ENCODE peak calls at places on chromosomes 5 and 9, in six cellular contexts. N, E, Z, M, H and F are unnamed samples.

GRCh38 chr5:127582723-127583370 is 65.4 kb downstream of the PRRC1 start:
- DNase-seq in N (no peak), E (no peak), Z (no peak), M (no peak), H (no peak), F (no peak)

GRCh38 chr5:45277860-45278259 is 418.3 kb downstream of the HCN1 start:
- DNase-seq in N (no peak), E (no peak), Z (peak; percentile 65), M (no peak), H (no peak), F (no peak)

GRCh38 chr5:78127875-78128274 is 166.6 kb downstream of the AP3B1 start:
- DNase-seq in N (peak; percentile 32), E (peak; percentile 3), Z (peak; percentile 19), M (peak; percentile 45), H (no peak), F (no peak)

GRCh38 chr5:32506809-32507208 is 62.3 kb upstream of the ZFR start:
- DNase-seq in N (no peak), E (no peak), Z (no peak), M (no peak), H (no peak), F (peak; percentile 64)

GRCh38 chr9:130862217-130862616 is 27.2 kb downstream of the ABL1 start:
- DNase-seq in N (no peak), E (no peak), Z (no peak), M (no peak), H (no peak), F (no peak)

GRCh38 chr5:140558542-140558941 is 1.3 kb upstream of the SRA1 start:
- DNase-seq in N (no peak), E (no peak), Z (no peak), M (peak; percentile 49), H (no peak), F (no peak)

GRCh38 chr5:91474201-91474600 is 91.1 kb upstream of the ARRDC3 start:
- DNase-seq in N (no peak), E (no peak), Z (no peak), M (no peak), H (no peak), F (no peak)

GRCh38 chr5:66324357-66324756 is 180.3 kb downstream of the SREK1 start:
- DNase-seq in N (no peak), E (no peak), Z (no peak), M (no peak), H (no peak), F (no peak)

GRCh38 chr9:87497604-87498045 is at the start of gene DAPK1:
- DNase-seq in N (peak; percentile 79), E (no peak), Z (peak; percentile 93), M (peak; percentile 96), H (no peak), F (peak; percentile 66)

GRCh38 chr5:68074048-68074632 is 141.4 kb upstream of the PIK3R1 start:
- DNase-seq in N (no peak), E (no peak), Z (no peak), M (no peak), H (no peak), F (peak; percentile 43)

GRCh38 chr5:137737349-137738256 is 1.7 kb upstream of the KLHL3 start:
- DNase-seq in N (no peak), E (peak; percentile 43), Z (peak; percentile 66), M (no peak), H (no peak), F (peak; percentile 94)

GRCh38 chr5:54186912-54187445 is 123.4 kb downstream of the ARL15 start:
- DNase-seq in N (no peak), E (no peak), Z (peak; percentile 25), M (no peak), H (no peak), F (no peak)

GRCh38 chr5:172637740-172638139 is 3.3 kb upstream of the NEURL1B start:
- DNase-seq in N (no peak), E (no peak), Z (no peak), M (no peak), H (no peak), F (no peak)

GRCh38 chr9:89538874-89539273 is 41.0 kb upstream of the SEMA4D start:
- DNase-seq in N (no peak), E (peak; percentile 76), Z (no peak), M (no peak), H (no peak), F (no peak)

GRCh38 chr5:76537073-76537543 is 86.1 kb downstream of the F2RL2 start:
- DNase-seq in N (no peak), E (no peak), Z (no peak), M (no peak), H (no peak), F (peak; percentile 5)

GRCh38 chr9:76181020-76181641 is 213.1 kb downstream of the RFK start:
- DNase-seq in N (peak; percentile 82), E (no peak), Z (peak; percentile 85), M (no peak), H (no peak), F (peak; percentile 49)

GRCh38 chr5:3401635-3402034 is 194.0 kb upstream of the IRX1 start:
- DNase-seq in N (no peak), E (no peak), Z (no peak), M (no peak), H (peak; percentile 6), F (no peak)

GRCh38 chr5:165497707-165498106 is 1992.3 kb downstream of the MAT2B start:
- DNase-seq in N (peak; percentile 64), E (no peak), Z (peak; percentile 75), M (peak; percentile 45), H (no peak), F (peak; percentile 9)

GRCh38 chr5:96595300-96596090 is 66.7 kb upstream of the CAST start:
- DNase-seq in N (peak; percentile 31), E (peak; percentile 42), Z (peak; percentile 53), M (peak; percentile 35), H (no peak), F (peak; percentile 54)

GRCh38 chr9:114124666-114125580 is 25.8 kb upstream of the KIF12 start:
- DNase-seq in N (no peak), E (no peak), Z (no peak), M (no peak), H (no peak), F (no peak)

GRCh38 chr9:116318463-116319271 is 165.1 kb downstream of the PAPPA start:
- DNase-seq in N (no peak), E (no peak), Z (peak; percentile 71), M (no peak), H (peak; percentile 76), F (peak; percentile 72)

GRCh38 chr9:98908897-98909634 is 34.6 kb upstream of the COL15A1 start:
- DNase-seq in N (no peak), E (no peak), Z (no peak), M (no peak), H (no peak), F (peak; percentile 87)

GRCh38 chr9:122221223-122221811 is 7.4 kb downstream of the LHX6 start:
- DNase-seq in N (no peak), E (no peak), Z (peak; percentile 38), M (peak; percentile 90), H (no peak), F (no peak)

GRCh38 chr9:122218070-122218884 is 10.5 kb downstream of the LHX6 start:
- DNase-seq in N (no peak), E (no peak), Z (no peak), M (peak; percentile 53), H (no peak), F (no peak)

GRCh38 chr9:122220673-122221222 is 8.0 kb downstream of the LHX6 start:
- DNase-seq in N (no peak), E (no peak), Z (peak; percentile 13), M (no peak), H (no peak), F (no peak)

GRCh38 chr9:122218885-122219855 is 9.6 kb downstream of the LHX6 start:
- DNase-seq in N (no peak), E (no peak), Z (peak; percentile 54), M (peak; percentile 79), H (no peak), F (peak; percentile 29)

DNA sequence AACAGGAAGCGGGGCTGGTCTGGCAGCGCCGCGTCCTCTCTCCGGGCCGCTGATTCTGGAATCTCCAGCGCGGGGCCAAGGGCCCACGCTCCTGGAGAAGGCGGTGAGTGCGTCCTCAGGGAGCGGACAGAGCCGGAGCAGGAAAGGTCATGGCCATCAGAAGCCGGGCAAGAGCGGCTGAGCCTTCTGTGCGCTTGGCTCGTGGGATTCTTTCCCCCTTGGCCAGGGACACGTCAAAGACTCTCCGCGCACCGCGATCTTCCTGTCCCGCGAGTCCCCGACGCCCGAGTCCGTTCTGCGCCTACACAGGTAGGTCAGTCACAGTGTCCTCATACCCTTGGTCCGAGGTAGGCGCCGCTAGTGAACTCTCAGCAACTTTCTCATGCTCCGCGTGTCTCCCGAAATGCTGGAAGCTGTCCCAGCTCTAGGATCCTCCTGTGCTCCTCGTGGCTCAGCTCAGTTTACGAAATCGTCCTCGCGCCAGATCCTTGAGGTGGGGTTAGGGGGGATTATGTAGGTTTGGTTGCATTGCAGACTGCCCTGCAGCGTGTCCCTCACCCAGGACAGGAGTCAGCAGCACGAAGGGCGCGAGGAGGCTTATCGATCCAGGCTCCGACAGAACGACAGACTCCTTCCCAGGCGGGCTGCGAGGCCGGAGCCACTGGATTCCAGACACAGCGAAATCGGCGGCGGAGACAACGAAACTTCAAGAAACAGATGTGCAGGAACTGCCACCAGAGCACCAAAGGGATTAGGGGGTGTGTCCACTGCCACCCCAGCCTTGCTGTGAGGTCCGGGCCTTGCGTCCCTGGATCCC is 8.7 kb downstream of the LHX6 start:
- DNase-seq in N (no peak), E (no peak), Z (peak; percentile 45), M (peak; percentile 61), H (no peak), F (peak; percentile 22)
- H3K4me3 ChIP-seq in N (no peak overlapping the region), E (no peak overlapping the region), Z (no peak overlapping the region), M (peak overlapping the region; percentile 35), H (no peak overlapping the region), F (no peak overlapping the region)

GRCh38 chr9:137126786-137127185 is 12.2 kb upstream of the GRIN1 start:
- DNase-seq in N (no peak), E (no peak), Z (no peak), M (no peak), H (no peak), F (no peak)
- H3K4me3 ChIP-seq in N (peak overlapping the region; percentile 94), E (peak overlapping the region; percentile 76), Z (no peak overlapping the region), M (no peak overlapping the region), H (no peak overlapping the region), F (no peak overlapping the region)

DNA sequence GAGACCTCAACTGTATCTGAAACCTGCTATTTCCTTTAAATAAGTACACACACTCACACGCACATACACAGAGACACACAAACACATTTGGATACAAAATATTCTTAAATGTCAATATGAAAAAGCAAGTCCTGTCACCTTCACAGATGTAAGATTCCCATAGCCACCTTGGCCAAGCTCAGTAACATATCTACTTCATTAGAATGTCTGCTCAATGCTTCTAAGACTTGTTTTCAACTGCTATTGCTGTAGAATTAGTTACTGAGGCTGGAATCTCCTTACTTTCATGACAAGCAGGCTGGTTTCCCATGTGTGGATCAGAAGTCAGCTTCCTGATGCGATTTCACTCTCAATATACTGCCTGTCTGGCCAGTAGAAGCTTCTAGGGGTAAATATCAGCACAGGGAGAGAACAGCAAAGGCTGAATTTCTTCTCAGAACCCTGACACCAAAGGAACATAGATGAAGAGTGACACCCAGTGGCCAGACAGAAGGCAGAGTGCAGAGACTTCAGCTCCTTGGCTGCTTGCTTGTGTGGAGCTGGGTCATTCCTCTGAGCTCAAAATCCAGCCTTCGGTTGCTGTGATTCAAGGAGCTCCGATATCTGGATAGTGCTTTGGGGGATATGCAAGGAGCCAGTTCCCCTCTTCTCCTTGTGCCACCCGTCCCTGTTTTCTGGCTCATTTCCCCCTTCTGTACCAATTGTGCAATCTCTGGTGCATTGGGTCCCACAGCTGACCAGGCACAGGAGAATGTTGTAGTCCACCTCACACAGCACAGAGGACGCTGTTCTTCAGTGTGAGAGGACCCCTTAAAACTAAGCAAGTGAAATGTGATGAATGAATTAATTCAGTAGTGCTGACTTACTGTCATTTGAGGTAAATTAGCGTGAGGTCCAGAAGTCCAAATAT is 26.6 kb upstream of the ABLIM3 start:
- DNase-seq in N (peak; percentile 75), E (peak; percentile 53), Z (peak; percentile 88), M (peak; percentile 39), H (peak; percentile 83), F (peak; percentile 90)
- H3K4me3 ChIP-seq in N (no peak overlapping the region), E (no peak overlapping the region), Z (no peak overlapping the region), M (no peak overlapping the region), H (no peak overlapping the region), F (no peak overlapping the region)

GRCh38 chr5:40871177-40871576 is 30.0 kb downstream of the CARD6 start:
- DNase-seq in N (no peak), E (no peak), Z (peak; percentile 44), M (no peak), H (no peak), F (peak; percentile 19)
- H3K4me3 ChIP-seq in N (no peak overlapping the region), E (no peak overlapping the region), Z (no peak overlapping the region), M (no peak overlapping the region), H (no peak overlapping the region), F (no peak overlapping the region)